ENCODE peak calls at places on chromosomes 12 and 14, in seven cellular contexts. W, C, O, V, A, T and K are unnamed samples.

GRCh38 chr14:69614592-69614991 is 3.2 kb downstream of the SUSD6 start:
- DNase-seq in A (no peak), V (no peak), T (no peak), C (no peak), O (peak), W (no peak), K (no peak)

GRCh38 chr12:48956279-48957140 is 777 bp downstream of the ARF3 start:
- DNase-seq in T (peak), O (peak), C (peak), W (peak), V (peak), A (peak), K (peak)

GRCh38 chr12:21695896-21696295 is 38.3 kb upstream of the LDHB start:
- DNase-seq in V (no peak), A (no peak), T (no peak), O (no peak), W (no peak), C (no peak), K (no peak)

GRCh38 chr12:51631021-51631420 is 40.0 kb downstream of the SCN8A start:
- DNase-seq in W (no peak), O (no peak), C (no peak), V (no peak), A (no peak), T (no peak), K (no peak)

GRCh38 chr12:123126294-123127144 is 24.4 kb downstream of the PITPNM2 start:
- DNase-seq in V (peak), C (peak), A (peak), O (no peak), W (peak), T (no peak), K (no peak)

GRCh38 chr14:82725188-82725587 is 1191.5 kb upstream of the SEL1L start:
- DNase-seq in C (no peak), W (no peak), V (no peak), T (no peak), O (no peak), A (no peak), K (no peak)

GRCh38 chr12:96343347-96343954 is 56.8 kb downstream of the CDK17 start:
- DNase-seq in T (no peak), O (peak), V (no peak), A (no peak), C (no peak), W (no peak), K (no peak)

GRCh38 chr14:73567951-73568885 is 795 bp upstream of the ACOT2 start:
- DNase-seq in W (peak), O (no peak), C (no peak), T (no peak), V (no peak), A (peak), K (peak)

GRCh38 chr12:118356809-118357326 is 15.8 kb downstream of the TAOK3 start:
- DNase-seq in V (no peak), C (no peak), A (no peak), T (no peak), W (no peak), O (no peak), K (no peak)

GRCh38 chr12:119786539-119786938 is 90.6 kb downstream of the CIT start:
- DNase-seq in W (no peak), V (no peak), T (no peak), A (no peak), C (no peak), O (no peak), K (no peak)

GRCh38 chr14:29741909-29742401 is 185.7 kb downstream of the PRKD1 start:
- DNase-seq in O (no peak), W (no peak), A (no peak), V (no peak), T (no peak), C (no peak), K (no peak)

GRCh38 chr14:52018252-52018651 is 28.9 kb downstream of the RTRAF start:
- DNase-seq in A (peak), C (no peak), W (no peak), O (no peak), V (no peak), T (no peak), K (no peak)

GRCh38 chr12:6615802-6616201 is 8.6 kb upstream of the CHD4 start:
- DNase-seq in W (no peak), A (no peak), V (no peak), T (no peak), C (no peak), O (no peak), K (no peak)

GRCh38 chr12:16531623-16532022 is 74.3 kb downstream of the LMO3 start:
- DNase-seq in V (no peak), C (no peak), T (peak), O (no peak), A (no peak), W (no peak), K (peak)

GRCh38 chr12:50979369-50980052 is 27.2 kb downstream of the HIGD1C start:
- DNase-seq in A (no peak), C (no peak), V (no peak), W (no peak), O (peak), T (no peak), K (no peak)

GRCh38 chr12:5581616-5582367 is 149.9 kb downstream of the NTF3 start:
- DNase-seq in V (no peak), T (no peak), O (no peak), A (no peak), C (no peak), W (no peak), K (no peak)

GRCh38 chr14:22547948-22548750 is 40.9 kb downstream of the DAD1 start:
- DNase-seq in V (no peak), C (no peak), W (no peak), T (no peak), A (no peak), O (no peak), K (no peak)

GRCh38 chr12:67780580-67781084 is 132.1 kb downstream of the DYRK2 start:
- DNase-seq in T (no peak), V (no peak), C (no peak), W (no peak), O (no peak), A (no peak), K (no peak)

GRCh38 chr12:105850103-105850968 is 288.4 kb downstream of the NUAK1 start:
- DNase-seq in T (no peak), C (no peak), A (no peak), W (no peak), V (no peak), O (no peak), K (no peak)

GRCh38 chr12:12791756-12792346 is 6.4 kb downstream of the APOLD1 start:
- DNase-seq in C (no peak), T (peak), V (no peak), W (no peak), O (no peak), A (no peak), K (no peak)

GRCh38 chr14:94356379-94357056 is 31.9 kb downstream of the SERPINA1 start:
- DNase-seq in O (no peak), C (no peak), A (no peak), W (no peak), V (no peak), T (no peak), K (no peak)

GRCh38 chr12:41507286-41507685 is 319.2 kb downstream of the PDZRN4 start:
- DNase-seq in O (no peak), C (no peak), W (no peak), T (no peak), A (no peak), V (no peak), K (no peak)

GRCh38 chr14:69699743-69700309 is 67.1 kb upstream of the SRSF5 start:
- DNase-seq in O (no peak), V (no peak), W (no peak), A (no peak), C (no peak), T (no peak), K (no peak)

GRCh38 chr14:103629503-103630121 is 601 bp downstream of the KLC1 start:
- DNase-seq in O (no peak), C (no peak), W (no peak), A (peak), T (peak), V (no peak), K (no peak)

GRCh38 chr12:80183939-80184338 is 84.6 kb downstream of the OTOGL start:
- DNase-seq in O (no peak), W (no peak), C (no peak), A (no peak), T (no peak), V (no peak), K (no peak)

GRCh38 chr14:78259831-78260230 is 89.7 kb downstream of the NRXN3 start:
- DNase-seq in W (no peak), V (no peak), C (no peak), T (no peak), A (no peak), O (no peak), K (no peak)

GRCh38 chr14:21768116-21768874 is 94.7 kb upstream of the OR4E1 start:
- DNase-seq in C (peak), T (peak), V (no peak), W (peak), A (peak), O (peak), K (peak)

GRCh38 chr14:105398044-105398725 is at the start of gene TEX22:
- DNase-seq in W (peak), V (peak), A (peak), T (peak), O (peak), C (peak), K (peak)

GRCh38 chr14:90871605-90872233 is 55.5 kb upstream of the TTC7B start:
- DNase-seq in A (no peak), T (no peak), W (no peak), O (no peak), C (no peak), V (no peak), K (no peak)

DNA sequence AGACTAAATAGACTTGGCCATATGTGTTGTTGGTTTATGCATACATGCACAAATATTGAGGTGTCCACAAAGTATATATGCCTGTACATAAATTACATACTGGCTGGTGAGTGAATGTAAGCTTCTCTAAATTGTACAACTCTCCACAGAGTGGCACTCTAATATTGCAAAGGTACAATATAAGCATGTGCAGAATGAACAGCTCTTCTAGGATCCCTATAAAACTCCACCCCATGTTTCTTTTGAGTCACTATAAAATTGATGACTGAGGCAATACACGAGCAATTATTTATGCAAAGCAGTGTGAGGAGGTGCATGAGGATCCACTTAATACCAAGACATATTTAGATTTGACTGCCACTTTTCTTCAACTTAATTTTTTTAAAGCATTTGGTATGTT is 172.2 kb downstream of the NAV3 start:
- DNase-seq in V (no peak), A (no peak), W (no peak), T (peak), O (no peak), C (no peak), K (peak)
- TF ChIP-seq JUND in V (no peak), A (no peak), W (no peak), T (no peak), O (no peak), C (no peak), K (no peak)

DNA sequence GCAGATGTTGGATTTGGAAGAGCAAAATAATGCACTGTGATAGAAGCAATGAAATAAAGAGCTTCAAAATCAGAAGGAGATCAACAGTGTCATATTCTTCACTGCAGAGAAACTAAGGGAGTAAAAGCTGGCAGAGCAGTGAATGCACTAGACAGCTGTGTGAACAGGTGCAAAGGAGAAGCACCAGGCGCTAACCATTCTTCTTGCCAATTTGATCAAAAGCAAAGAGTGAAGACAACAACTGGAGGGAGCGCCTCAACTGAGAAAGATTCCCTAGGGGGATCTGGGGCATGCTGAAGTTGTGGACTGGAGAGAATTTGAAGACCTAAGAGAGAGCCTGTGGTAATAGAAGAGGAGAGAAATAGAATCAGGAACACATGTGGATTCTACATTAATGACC is 50.4 kb upstream of the OVCH1 start:
- DNase-seq in T (no peak), O (no peak), C (no peak), W (no peak), V (no peak), A (no peak), K (no peak)
- TF ChIP-seq JUND in T (no peak), O (no peak), C (no peak), W (no peak), V (no peak), A (no peak), K (no peak)

DNA sequence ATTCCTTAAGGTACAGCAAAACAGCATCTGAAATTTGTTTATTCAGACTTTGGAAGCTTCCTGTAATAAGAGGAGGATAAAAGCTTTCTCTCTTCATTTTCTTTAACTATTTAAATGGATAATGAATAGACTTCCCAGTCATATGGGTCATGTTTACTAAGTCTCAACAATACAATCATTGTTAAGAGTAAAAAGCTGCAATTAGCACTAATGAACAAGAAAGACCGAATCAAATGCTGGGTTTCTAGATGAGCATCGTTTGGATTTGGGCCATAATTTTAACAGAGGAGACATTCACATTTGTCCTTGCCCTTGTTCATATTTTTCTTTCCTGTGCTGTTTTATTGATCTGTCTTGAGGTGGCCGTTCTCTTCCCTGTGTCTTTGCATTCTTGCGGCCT is 34.5 kb downstream of the ABHD12B start:
- DNase-seq in V (no peak), A (no peak), T (no peak), C (no peak), O (no peak), W (no peak), K (no peak)
- TF ChIP-seq JUND in V (no peak), A (no peak), T (no peak), C (no peak), O (no peak), W (no peak), K (no peak)

GRCh38 chr14:101111620-101112290 is 208.2 kb upstream of the RTL1 start:
- DNase-seq in A (no peak), W (no peak), O (no peak), V (no peak), C (no peak), T (peak), K (no peak)

GRCh38 chr14:101109347-101109638 is 205.8 kb upstream of the RTL1 start:
- DNase-seq in V (no peak), C (no peak), W (no peak), T (no peak), O (no peak), A (no peak), K (no peak)

GRCh38 chr14:101112351-101113107 is 209.0 kb upstream of the RTL1 start:
- DNase-seq in W (no peak), O (no peak), A (no peak), C (no peak), V (no peak), T (peak), K (no peak)

GRCh38 chr14:101109981-101110728 is 206.6 kb upstream of the RTL1 start:
- DNase-seq in A (no peak), O (no peak), W (no peak), T (peak), V (no peak), C (no peak), K (no peak)

DNA sequence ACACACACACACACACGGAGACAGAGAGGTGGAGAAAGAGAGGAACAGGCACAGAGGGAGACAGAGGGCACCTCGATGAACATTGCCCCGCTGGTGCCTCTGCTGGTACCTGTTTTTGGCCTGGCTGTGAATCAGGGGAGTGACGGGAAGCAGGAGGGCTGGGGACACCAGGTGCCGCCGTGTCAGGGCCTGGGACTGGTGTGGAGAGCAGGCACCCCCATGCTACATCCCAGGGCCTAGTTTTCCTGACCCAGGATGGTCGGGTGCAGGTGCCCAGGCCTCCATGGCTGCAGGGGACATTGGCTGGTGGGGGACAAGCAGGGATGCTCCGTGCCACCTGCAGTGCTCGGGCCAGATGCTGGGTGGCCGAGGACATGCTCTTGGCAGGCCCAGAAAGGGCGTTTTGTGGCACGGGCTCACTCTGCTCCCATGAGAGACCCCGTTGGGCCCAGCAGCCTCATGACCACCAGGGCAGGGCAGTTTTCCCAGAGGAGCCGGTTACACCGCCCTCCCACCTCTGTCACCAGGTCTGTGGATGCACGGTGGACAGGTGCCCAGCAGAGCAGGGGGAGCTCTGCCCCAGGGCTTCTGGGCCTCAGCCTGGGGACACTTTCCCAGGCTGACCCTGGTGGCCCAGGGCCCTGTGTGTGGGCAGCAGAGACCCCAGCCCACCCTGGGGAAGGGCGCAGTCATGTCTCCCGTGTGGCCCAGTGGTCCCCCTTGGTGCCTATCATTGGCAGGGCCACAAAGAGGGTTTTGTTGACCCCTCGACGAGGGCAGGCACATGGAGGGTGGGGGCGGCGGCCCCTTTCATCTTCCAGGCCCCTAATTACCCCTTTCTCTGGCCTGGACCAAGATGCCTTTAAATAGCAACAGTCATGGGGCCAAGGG is 207.5 kb upstream of the RTL1 start:
- DNase-seq in T (peak), W (no peak), A (no peak), V (no peak), O (no peak), C (no peak), K (no peak)
- TF ChIP-seq JUND in T (no peak), W (no peak), A (no peak), V (no peak), O (no peak), C (no peak), K (no peak)